ENCODE peak calls at places on chromosomes 3 and 15, in five cellular contexts. One of them, this sample, is unnamed.

GRCh38 chr3:101377796-101378195 is 57.4 kb upstream of the IMPG2 start:
- DNase-seq in tibial nerve: no peak
- DNase-seq in IMR-90: peak; percentile 6
- DNase-seq in GM12878: no peak
- DNase-seq in prostate gland: no peak
- DNase-seq in this sample: no peak

GRCh38 chr3:139328356-139328755 is 15.5 kb upstream of the MRPS22 start:
- DNase-seq in tibial nerve: no peak
- DNase-seq in GM12878: no peak
- DNase-seq in IMR-90: no peak
- DNase-seq in prostate gland: no peak
- DNase-seq in this sample: no peak

GRCh38 chr3:140568842-140569520 is 108.9 kb upstream of the TRIM42 start:
- DNase-seq in GM12878: no peak
- DNase-seq in prostate gland: peak; percentile 33
- DNase-seq in tibial nerve: peak; percentile 46
- DNase-seq in IMR-90: no peak
- DNase-seq in this sample: no peak

GRCh38 chr3:132180337-132180791 is 136.8 kb upstream of the ACP3 start:
- DNase-seq in GM12878: peak; percentile 5
- DNase-seq in prostate gland: peak; percentile 74
- DNase-seq in tibial nerve: no peak
- DNase-seq in IMR-90: peak; percentile 66
- DNase-seq in this sample: peak; percentile 10

GRCh38 chr15:60218256-60218655 is 179.5 kb downstream of the ANXA2 start:
- DNase-seq in IMR-90: no peak
- DNase-seq in prostate gland: no peak
- DNase-seq in GM12878: no peak
- DNase-seq in tibial nerve: no peak
- DNase-seq in this sample: no peak

GRCh38 chr3:55765398-55765797 is 278.3 kb upstream of the WNT5A start:
- DNase-seq in tibial nerve: no peak
- DNase-seq in GM12878: no peak
- DNase-seq in prostate gland: no peak
- DNase-seq in IMR-90: no peak
- DNase-seq in this sample: no peak

GRCh38 chr15:100133001-100133400 is 208.8 kb downstream of the ADAMTS17 start:
- DNase-seq in IMR-90: no peak
- DNase-seq in tibial nerve: no peak
- DNase-seq in prostate gland: no peak
- DNase-seq in GM12878: no peak
- DNase-seq in this sample: no peak

GRCh38 chr15:36908991-36909390 is 191.4 kb downstream of the MEIS2 start:
- DNase-seq in prostate gland: no peak
- DNase-seq in tibial nerve: no peak
- DNase-seq in GM12878: no peak
- DNase-seq in IMR-90: no peak
- DNase-seq in this sample: no peak

GRCh38 chr3:146638718-146639117 is 33.6 kb upstream of the PLSCR5 start:
- DNase-seq in tibial nerve: no peak
- DNase-seq in GM12878: no peak
- DNase-seq in IMR-90: no peak
- DNase-seq in prostate gland: no peak
- DNase-seq in this sample: no peak

GRCh38 chr3:27485853-27486252 is 1.7 kb upstream of the SLC4A7 start:
- DNase-seq in prostate gland: no peak
- DNase-seq in GM12878: no peak
- DNase-seq in tibial nerve: no peak
- DNase-seq in IMR-90: no peak
- DNase-seq in this sample: no peak

GRCh38 chr15:89893027-89893426 is 767 bp downstream of the AP3S2 start:
- DNase-seq in IMR-90: peak; percentile 5
- DNase-seq in prostate gland: no peak
- DNase-seq in tibial nerve: no peak
- DNase-seq in GM12878: no peak
- DNase-seq in this sample: no peak

GRCh38 chr3:69182588-69183299 is 60.3 kb upstream of the LMOD3 start:
- DNase-seq in tibial nerve: no peak
- DNase-seq in prostate gland: no peak
- DNase-seq in IMR-90: peak; percentile 81
- DNase-seq in GM12878: no peak
- DNase-seq in this sample: no peak

GRCh38 chr3:194224536-194224935 is 88.6 kb downstream of the HES1 start:
- DNase-seq in prostate gland: no peak
- DNase-seq in IMR-90: no peak
- DNase-seq in GM12878: no peak
- DNase-seq in tibial nerve: no peak
- DNase-seq in this sample: no peak

GRCh38 chr15:40234783-40235182 is 4.1 kb upstream of the PAK6 start:
- DNase-seq in tibial nerve: no peak
- DNase-seq in GM12878: no peak
- DNase-seq in prostate gland: no peak
- DNase-seq in IMR-90: no peak
- DNase-seq in this sample: no peak

GRCh38 chr15:68354923-68355322 is 77.0 kb downstream of the ITGA11 start:
- DNase-seq in IMR-90: peak; percentile 98
- DNase-seq in GM12878: no peak
- DNase-seq in tibial nerve: no peak
- DNase-seq in prostate gland: no peak
- DNase-seq in this sample: peak; percentile 80

GRCh38 chr3:120487079-120487693 is 36.4 kb upstream of the FSTL1 start:
- DNase-seq in GM12878: no peak
- DNase-seq in IMR-90: peak; percentile 85
- DNase-seq in tibial nerve: peak; percentile 24
- DNase-seq in prostate gland: no peak
- DNase-seq in this sample: no peak

GRCh38 chr3:147431746-147432145 is 22.6 kb downstream of the ZIC1 start:
- DNase-seq in tibial nerve: no peak
- DNase-seq in GM12878: no peak
- DNase-seq in IMR-90: no peak
- DNase-seq in prostate gland: no peak
- DNase-seq in this sample: no peak

GRCh38 chr15:59169337-59169736 is 37.3 kb upstream of the LDHAL6B start:
- DNase-seq in prostate gland: no peak
- DNase-seq in GM12878: no peak
- DNase-seq in IMR-90: peak; percentile 86
- DNase-seq in tibial nerve: no peak
- DNase-seq in this sample: no peak

GRCh38 chr15:85785887-85786777 is 8.6 kb downstream of the KLHL25 start:
- DNase-seq in GM12878: no peak
- DNase-seq in IMR-90: peak; percentile 58
- DNase-seq in tibial nerve: no peak
- DNase-seq in prostate gland: peak; percentile 35
- DNase-seq in this sample: peak; percentile 71

GRCh38 chr3:40160933-40161332 is 148.6 kb upstream of the EIF1B start:
- DNase-seq in GM12878: no peak
- DNase-seq in prostate gland: no peak
- DNase-seq in tibial nerve: no peak
- DNase-seq in IMR-90: no peak
- DNase-seq in this sample: no peak

GRCh38 chr3:11393401-11393800 is 121.2 kb downstream of the ATG7 start:
- DNase-seq in prostate gland: no peak
- DNase-seq in IMR-90: no peak
- DNase-seq in GM12878: no peak
- DNase-seq in tibial nerve: no peak
- DNase-seq in this sample: no peak

GRCh38 chr3:171511450-171511849 is 51.2 kb upstream of the TNIK start:
- DNase-seq in GM12878: no peak
- DNase-seq in tibial nerve: no peak
- DNase-seq in IMR-90: no peak
- DNase-seq in prostate gland: no peak
- DNase-seq in this sample: no peak

GRCh38 chr3:151468284-151468917 is 7.5 kb upstream of the IGSF10 start:
- DNase-seq in IMR-90: peak; percentile 62
- DNase-seq in prostate gland: peak; percentile 43
- DNase-seq in GM12878: no peak
- DNase-seq in tibial nerve: peak; percentile 66
- DNase-seq in this sample: peak; percentile 41

GRCh38 chr15:29887719-29888118 is 65.5 kb upstream of the TJP1 start:
- DNase-seq in tibial nerve: no peak
- DNase-seq in prostate gland: no peak
- DNase-seq in GM12878: no peak
- DNase-seq in IMR-90: peak; percentile 84
- DNase-seq in this sample: no peak

GRCh38 chr3:128969993-128970740 is 23.7 kb downstream of the CFAP92 start:
- DNase-seq in IMR-90: peak; percentile 37
- DNase-seq in GM12878: no peak
- DNase-seq in prostate gland: no peak
- DNase-seq in tibial nerve: peak; percentile 50
- DNase-seq in this sample: peak; percentile 47
- TF ChIP-seq POLR2A in IMR-90: no peak
- TF ChIP-seq POLR2A in GM12878: no peak
- TF ChIP-seq POLR2A in prostate gland: no peak
- TF ChIP-seq POLR2A in tibial nerve: no peak
- TF ChIP-seq POLR2A in this sample: no peak

GRCh38 chr3:42652611-42653302 is 740 bp upstream of the ZBTB47 start:
- DNase-seq in tibial nerve: peak; percentile 57
- DNase-seq in GM12878: peak; percentile 16
- DNase-seq in prostate gland: no peak
- DNase-seq in IMR-90: peak; percentile 78
- DNase-seq in this sample: peak; percentile 90
- TF ChIP-seq POLR2A in tibial nerve: peak; percentile 73
- TF ChIP-seq POLR2A in GM12878: peak; percentile 73
- TF ChIP-seq POLR2A in prostate gland: peak; percentile 86
- TF ChIP-seq POLR2A in IMR-90: peak; percentile 58
- TF ChIP-seq POLR2A in this sample: peak; percentile 91

GRCh38 chr3:178255315-178255714 is 280.9 kb upstream of the KCNMB2 start:
- DNase-seq in tibial nerve: no peak
- DNase-seq in prostate gland: peak; percentile 17
- DNase-seq in GM12878: no peak
- DNase-seq in IMR-90: peak; percentile 34
- DNase-seq in this sample: no peak
- TF ChIP-seq POLR2A in tibial nerve: no peak
- TF ChIP-seq POLR2A in prostate gland: no peak
- TF ChIP-seq POLR2A in GM12878: no peak
- TF ChIP-seq POLR2A in IMR-90: no peak
- TF ChIP-seq POLR2A in this sample: no peak

GRCh38 chr3:183698318-183698731 is 728 bp downstream of the YEATS2 start:
- DNase-seq in GM12878: no peak
- DNase-seq in tibial nerve: no peak
- DNase-seq in prostate gland: no peak
- DNase-seq in IMR-90: peak; percentile 35
- DNase-seq in this sample: peak; percentile 44

GRCh38 chr3:183698760-183699159 is 1.2 kb downstream of the YEATS2 start:
- DNase-seq in GM12878: no peak
- DNase-seq in prostate gland: no peak
- DNase-seq in tibial nerve: peak; percentile 14
- DNase-seq in IMR-90: peak; percentile 33
- DNase-seq in this sample: peak; percentile 23

GRCh38 chr3:183699238-183699947 is 1.8 kb downstream of the YEATS2 start:
- DNase-seq in IMR-90: no peak
- DNase-seq in GM12878: no peak
- DNase-seq in tibial nerve: no peak
- DNase-seq in prostate gland: no peak
- DNase-seq in this sample: no peak

GRCh38 chr3:183697123-183697609 is 431 bp upstream of the YEATS2 start:
- DNase-seq in prostate gland: no peak
- DNase-seq in GM12878: no peak
- DNase-seq in tibial nerve: no peak
- DNase-seq in IMR-90: no peak
- DNase-seq in this sample: no peak

DNA sequence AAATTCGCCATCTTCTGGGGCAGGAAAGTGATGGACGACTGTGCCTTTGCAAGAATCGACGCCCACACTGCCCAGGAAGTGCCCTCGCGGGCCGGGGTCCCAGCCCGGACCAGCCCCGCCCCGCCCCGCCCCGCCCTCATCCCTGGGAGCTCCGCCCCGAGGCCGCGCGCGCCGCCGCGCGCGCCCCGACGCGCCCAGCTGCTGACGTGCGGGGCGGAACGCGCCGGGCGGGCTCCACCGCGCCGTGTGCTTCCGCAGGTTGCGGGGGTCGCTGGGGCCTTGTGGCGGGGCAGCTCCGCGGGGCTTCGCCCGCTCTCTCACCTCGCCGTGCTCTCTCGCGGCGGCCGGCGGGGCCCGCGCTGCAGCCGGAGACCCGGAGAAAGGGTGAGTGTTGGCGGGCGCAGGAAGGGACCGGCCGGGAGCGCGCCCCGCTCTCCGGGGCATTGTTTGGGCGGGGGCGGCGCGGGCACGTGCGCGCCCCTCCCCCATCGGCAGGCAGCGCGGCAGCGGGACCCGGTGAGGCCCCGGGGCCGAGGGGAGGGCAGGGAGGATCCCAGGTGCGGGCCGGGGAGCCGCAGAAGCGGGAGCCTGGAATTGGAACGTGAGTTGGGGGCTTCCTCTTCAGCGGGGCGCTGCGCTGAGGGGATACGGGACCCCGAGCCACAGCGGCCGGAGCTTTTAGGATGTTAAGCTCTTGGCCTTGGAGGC is at the start of gene YEATS2:
- DNase-seq in GM12878: no peak
- DNase-seq in IMR-90: peak; percentile 61
- DNase-seq in tibial nerve: peak; percentile 24
- DNase-seq in prostate gland: peak; percentile 43
- DNase-seq in this sample: peak; percentile 94
- TF ChIP-seq POLR2A in GM12878: peak; percentile 81
- TF ChIP-seq POLR2A in IMR-90: peak; percentile 75
- TF ChIP-seq POLR2A in tibial nerve: peak; percentile 49
- TF ChIP-seq POLR2A in prostate gland: peak; percentile 54
- TF ChIP-seq POLR2A in this sample: peak; percentile 75

DNA sequence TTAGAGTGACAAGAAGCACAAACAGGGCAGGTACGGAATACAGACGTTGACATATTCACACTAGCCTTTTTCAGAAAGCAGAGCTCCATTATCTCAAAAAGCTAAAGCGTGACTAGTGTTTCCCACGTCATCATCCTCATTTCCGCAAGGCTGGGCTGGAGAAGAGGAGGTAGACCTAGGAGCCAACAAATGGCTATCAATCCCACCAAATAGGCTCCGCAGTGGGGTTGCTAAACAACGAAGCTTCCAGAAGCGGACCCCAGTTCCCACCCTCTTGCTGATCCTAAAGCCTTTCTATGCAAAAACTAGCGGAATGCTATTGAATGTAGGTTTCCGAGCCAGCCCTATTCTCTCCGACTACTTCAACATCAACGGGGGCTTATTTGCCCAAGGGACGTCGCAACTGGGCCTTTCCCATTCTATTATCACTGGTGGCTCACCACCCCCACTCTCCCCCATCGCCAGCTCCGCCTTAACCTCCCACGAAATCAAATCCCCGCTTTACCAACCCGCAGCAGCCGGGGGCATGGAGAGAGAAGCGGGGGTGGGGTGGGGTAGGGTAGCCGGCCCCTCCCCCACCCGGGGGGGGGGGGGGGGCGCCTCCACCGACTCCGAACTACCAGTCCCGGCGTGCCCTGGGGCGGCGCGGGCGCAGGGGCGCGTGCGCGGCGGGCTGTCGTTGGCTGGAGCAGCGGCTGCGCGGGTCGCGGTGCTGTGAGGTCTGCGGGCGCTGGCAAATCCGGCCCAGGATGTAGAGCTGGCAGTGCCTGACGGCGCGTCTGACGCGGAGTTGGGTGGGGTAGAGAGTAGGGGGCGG is at the start of gene MORF4L1:
- DNase-seq in IMR-90: peak; percentile 95
- DNase-seq in prostate gland: peak; percentile 97
- DNase-seq in tibial nerve: peak; percentile 89
- DNase-seq in GM12878: peak; percentile 71
- DNase-seq in this sample: peak; percentile 81
- TF ChIP-seq POLR2A in IMR-90: no peak
- TF ChIP-seq POLR2A in prostate gland: no peak
- TF ChIP-seq POLR2A in tibial nerve: no peak
- TF ChIP-seq POLR2A in GM12878: no peak
- TF ChIP-seq POLR2A in this sample: no peak

GRCh38 chr3:48561045-48561736 is 2.4 kb downstream of the UCN2 start:
- DNase-seq in GM12878: no peak
- DNase-seq in IMR-90: peak; percentile 64
- DNase-seq in tibial nerve: no peak
- DNase-seq in prostate gland: no peak
- DNase-seq in this sample: peak; percentile 77
- TF ChIP-seq POLR2A in GM12878: no peak
- TF ChIP-seq POLR2A in IMR-90: no peak
- TF ChIP-seq POLR2A in tibial nerve: no peak
- TF ChIP-seq POLR2A in prostate gland: no peak
- TF ChIP-seq POLR2A in this sample: peak; percentile 88